ENCODE peak calls at places on chromosome 19, in six cellular contexts. F, V, D, Q, I and B are unnamed samples.

GRCh38 chr19:14003279-14004051 is 2.7 kb downstream of the RFX1 start:
- DNase-seq in F (no peak), V (no peak), D (no peak), Q (no peak), I (no peak), B (no peak)

GRCh38 chr19:542173-542866 is 1.5 kb upstream of the GZMM start:
- DNase-seq in F (no peak), V (no peak), D (no peak), Q (no peak), I (no peak), B (no peak)

GRCh38 chr19:609001-609340 is 19.3 kb downstream of the HCN2 start:
- DNase-seq in F (peak; percentile 89), V (no peak), D (no peak), Q (no peak), I (no peak), B (peak; percentile 75)

GRCh38 chr19:39590265-39590664 is 12.1 kb upstream of the LGALS13 start:
- DNase-seq in F (no peak), V (no peak), D (no peak), Q (no peak), I (no peak), B (no peak)

GRCh38 chr19:1510807-1511206 is 2.0 kb downstream of the ADAMTSL5 start:
- DNase-seq in F (no peak), V (no peak), D (no peak), Q (no peak), I (no peak), B (no peak)

GRCh38 chr19:13132471-13133166 is 14.6 kb downstream of the NACC1 start:
- DNase-seq in F (no peak), V (no peak), D (no peak), Q (no peak), I (no peak), B (peak; percentile 56)

GRCh38 chr19:7632340-7633203 is 947 bp downstream of the PCP2 start:
- DNase-seq in F (no peak), V (no peak), D (no peak), Q (no peak), I (no peak), B (no peak)

GRCh38 chr19:1923319-1923718 is 17.7 kb upstream of the CSNK1G2 start:
- DNase-seq in F (no peak), V (no peak), D (no peak), Q (no peak), I (no peak), B (peak; percentile 92)

GRCh38 chr19:47229674-47230121 is 1.3 kb downstream of the BBC3 start:
- DNase-seq in F (peak; percentile 26), V (peak; percentile 47), D (no peak), Q (no peak), I (no peak), B (no peak)

GRCh38 chr19:17292301-17293074 is 10.7 kb downstream of the ABHD8 start:
- DNase-seq in F (peak; percentile 93), V (peak; percentile 93), D (peak; percentile 82), Q (peak; percentile 51), I (peak; percentile 46), B (peak; percentile 87)

GRCh38 chr19:39436350-39436716 is 584 bp upstream of the RPS16 start:
- DNase-seq in F (no peak), V (no peak), D (no peak), Q (no peak), I (no peak), B (no peak)

GRCh38 chr19:56091066-56091490 is 30.0 kb downstream of the ZNF787 start:
- DNase-seq in F (no peak), V (no peak), D (no peak), Q (no peak), I (no peak), B (no peak)

GRCh38 chr19:48746738-48747575 is at the start of gene IZUMO1:
- DNase-seq in F (peak; percentile 89), V (peak; percentile 94), D (no peak), Q (no peak), I (no peak), B (peak; percentile 33)

GRCh38 chr19:55809381-55810058 is 22.3 kb downstream of the NLRP11 start:
- DNase-seq in F (peak; percentile 61), V (peak; percentile 89), D (peak; percentile 10), Q (peak; percentile 65), I (no peak), B (peak; percentile 50)

GRCh38 chr19:46009530-46010510 is 13.0 kb downstream of the PGLYRP1 start:
- DNase-seq in F (peak; percentile 80), V (peak; percentile 83), D (no peak), Q (peak; percentile 28), I (no peak), B (peak; percentile 72)

GRCh38 chr19:30708416-30708815 is 336.2 kb downstream of the ZNF536 start:
- DNase-seq in F (no peak), V (no peak), D (no peak), Q (no peak), I (no peak), B (no peak)

GRCh38 chr19:30701178-30701577 is 329.0 kb downstream of the ZNF536 start:
- DNase-seq in F (no peak), V (no peak), D (no peak), Q (no peak), I (no peak), B (no peak)

GRCh38 chr19:30699871-30700280 is 327.7 kb downstream of the ZNF536 start:
- DNase-seq in F (no peak), V (no peak), D (no peak), Q (no peak), I (no peak), B (no peak)

GRCh38 chr19:30703645-30704044 is 331.5 kb downstream of the ZNF536 start:
- DNase-seq in F (no peak), V (no peak), D (no peak), Q (no peak), I (no peak), B (no peak)

GRCh38 chr19:30704716-30705115 is 332.5 kb downstream of the ZNF536 start:
- DNase-seq in F (no peak), V (no peak), D (no peak), Q (no peak), I (no peak), B (no peak)
- TF ChIP-seq GABPA in F (no peak), V (no peak), D (no peak), Q (no peak), I (no peak), B (no peak)

GRCh38 chr19:5934002-5934401 is 19.9 kb downstream of the CAPS start:
- DNase-seq in F (peak; percentile 57), V (no peak), D (no peak), Q (no peak), I (no peak), B (no peak)
- TF ChIP-seq GABPA in F (no peak), V (no peak), D (no peak), Q (no peak), I (no peak), B (no peak)

GRCh38 chr19:50258918-50259372 is 55.5 kb downstream of the MYH14 start:
- DNase-seq in F (peak; percentile 71), V (peak; percentile 66), D (peak; percentile 36), Q (no peak), I (no peak), B (no peak)
- TF ChIP-seq GABPA in F (no peak), V (no peak), D (no peak), Q (no peak), I (no peak), B (no peak)

DNA sequence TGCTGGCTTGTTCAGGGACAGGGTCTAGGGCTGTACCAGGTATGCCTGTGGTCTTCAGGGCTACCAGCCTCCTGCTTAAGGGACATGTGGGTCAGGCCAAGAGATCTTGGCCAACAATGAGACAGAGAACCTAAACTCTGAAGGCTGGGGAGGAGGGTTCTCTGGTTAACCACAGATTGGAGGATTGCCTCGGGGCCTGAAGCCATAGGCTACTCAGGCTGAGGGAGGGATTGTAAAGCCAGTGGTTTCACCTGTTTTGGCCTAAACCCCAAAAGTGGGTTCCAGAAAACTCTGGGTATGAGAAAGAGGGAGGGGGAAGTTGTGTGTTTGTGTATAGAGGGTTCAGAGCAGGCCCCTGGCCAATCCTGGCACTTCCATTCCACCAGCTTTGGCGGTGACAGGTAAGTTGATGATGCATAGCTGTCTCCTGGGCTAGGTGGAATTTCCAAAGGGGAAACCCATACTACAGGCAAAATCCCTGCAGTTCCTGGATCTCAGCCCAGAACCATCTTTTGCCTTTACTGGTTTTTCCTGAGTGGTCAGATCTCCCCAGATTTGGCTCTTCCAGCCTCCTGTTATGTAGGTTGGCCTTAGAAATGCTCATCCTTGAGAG is 13.5 kb upstream of the CCDC97 start:
- DNase-seq in F (no peak), V (no peak), D (no peak), Q (no peak), I (no peak), B (no peak)
- TF ChIP-seq GABPA in F (no peak), V (no peak), D (no peak), Q (no peak), I (no peak), B (no peak)

GRCh38 chr19:3655402-3656072 is 28.9 kb upstream of the CACTIN start:
- DNase-seq in F (peak; percentile 59), V (no peak), D (no peak), Q (no peak), I (no peak), B (no peak)
- TF ChIP-seq GABPA in F (no peak), V (no peak), D (no peak), Q (no peak), I (no peak), B (no peak)

GRCh38 chr19:2982983-2983350 is 5.6 kb downstream of the TLE6 start:
- DNase-seq in F (peak; percentile 92), V (no peak), D (no peak), Q (no peak), I (no peak), B (no peak)
- TF ChIP-seq GABPA in F (no peak), V (no peak), D (no peak), Q (no peak), I (no peak), B (no peak)

DNA sequence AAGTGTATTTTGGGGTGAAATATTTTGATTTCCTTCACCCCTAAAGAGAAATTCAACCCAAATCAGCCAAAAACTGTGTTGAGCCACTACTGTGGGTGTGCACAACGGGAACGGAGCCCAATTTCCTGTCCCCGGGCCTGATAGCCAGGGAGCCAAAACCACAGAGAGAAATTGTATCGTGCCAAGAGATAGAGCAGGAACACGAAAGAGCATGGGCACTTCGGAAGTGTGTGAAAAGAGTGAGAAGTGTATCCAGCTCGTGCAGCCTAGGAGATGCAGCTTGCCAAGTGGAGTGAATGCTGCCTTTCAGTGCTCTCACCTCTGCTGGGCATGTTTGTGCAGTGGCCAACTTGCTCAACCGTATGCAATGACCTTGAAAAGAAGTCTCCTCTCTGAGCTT is 19.4 kb upstream of the PLEKHF1 start:
- DNase-seq in F (no peak), V (peak; percentile 52), D (no peak), Q (peak; percentile 27), I (no peak), B (no peak)
- TF ChIP-seq GABPA in F (no peak), V (peak; percentile 22), D (no peak), Q (no peak), I (no peak), B (no peak)

GRCh38 chr19:41225238-41226052 is 6.4 kb downstream of the AXL start:
- DNase-seq in F (peak; percentile 55), V (peak; percentile 83), D (peak; percentile 47), Q (peak; percentile 91), I (no peak), B (peak; percentile 60)
- TF ChIP-seq GABPA in F (no peak), V (no peak), D (no peak), Q (no peak), I (no peak), B (no peak)

GRCh38 chr19:37885392-37885791 is 21.0 kb downstream of the WDR87 start:
- DNase-seq in F (no peak), V (no peak), D (no peak), Q (no peak), I (no peak), B (no peak)
- TF ChIP-seq GABPA in F (no peak), V (no peak), D (no peak), Q (no peak), I (no peak), B (no peak)